ENCODE peak calls at places on chromosome 9, in five cellular contexts. P, F, N, I and S are unnamed samples.

GRCh38 chr9:89139450-89139849 is 39.2 kb downstream of the SHC3 start:
- DNase-seq in P (no peak), F (no peak), N (no peak), I (no peak), S (no peak)

GRCh38 chr9:136607334-136607919 is 55.3 kb upstream of the EGFL7 start:
- DNase-seq in P (no peak), F (no peak), N (no peak), I (no peak), S (no peak)

GRCh38 chr9:131642496-131643083 is 97.3 kb downstream of the PRRT1B start:
- DNase-seq in P (no peak), F (no peak), N (no peak), I (no peak), S (no peak)

GRCh38 chr9:73039253-73039915 is 86.5 kb upstream of the ALDH1A1 start:
- DNase-seq in P (peak; percentile 82), F (no peak), N (no peak), I (no peak), S (no peak)

GRCh38 chr9:124960409-124960752 is 19.5 kb upstream of the GOLGA1 start:
- DNase-seq in P (no peak), F (no peak), N (no peak), I (no peak), S (no peak)

GRCh38 chr9:69385474-69386091 is 60.6 kb downstream of the ENTREP1 start:
- DNase-seq in P (no peak), F (no peak), N (no peak), I (no peak), S (no peak)

GRCh38 chr9:137843355-137843754 is 34.2 kb upstream of the CACNA1B start:
- DNase-seq in P (no peak), F (no peak), N (no peak), I (no peak), S (no peak)

GRCh38 chr9:133585481-133586367 is 23.5 kb downstream of the FAM163B start:
- DNase-seq in P (no peak), F (no peak), N (no peak), I (peak; percentile 22), S (no peak)

GRCh38 chr9:71929223-71929622 is 17.8 kb downstream of the C9orf85 start:
- DNase-seq in P (no peak), F (no peak), N (no peak), I (no peak), S (no peak)

GRCh38 chr9:109886050-109886449 is 106.1 kb downstream of the PALM2AKAP2 start:
- DNase-seq in P (no peak), F (no peak), N (no peak), I (peak; percentile 65), S (no peak)

GRCh38 chr9:95620722-95621121 is 104.0 kb upstream of the PTCH1 start:
- DNase-seq in P (no peak), F (no peak), N (no peak), I (no peak), S (no peak)

GRCh38 chr9:135600296-135600805 is 38.8 kb downstream of the PAEP start:
- DNase-seq in P (no peak), F (no peak), N (no peak), I (no peak), S (no peak)

GRCh38 chr9:81374881-81375280 is 314.5 kb downstream of the TLE1 start:
- DNase-seq in P (no peak), F (no peak), N (no peak), I (no peak), S (no peak)

GRCh38 chr9:134641173-134641985 is at the start of gene COL5A1:
- DNase-seq in P (peak; percentile 95), F (peak; percentile 84), N (peak; percentile 3), I (peak; percentile 94), S (no peak)

GRCh38 chr9:16721972-16722371 is 148.5 kb downstream of the BNC2 start:
- DNase-seq in P (peak; percentile 82), F (peak; percentile 59), N (no peak), I (peak; percentile 80), S (no peak)

GRCh38 chr9:254516-254915 is 39.9 kb downstream of the DOCK8 start:
- DNase-seq in P (no peak), F (no peak), N (no peak), I (no peak), S (peak; percentile 94)

GRCh38 chr9:122217640-122218039 is 11.1 kb downstream of the LHX6 start:
- DNase-seq in P (no peak), F (no peak), N (no peak), I (no peak), S (no peak)

GRCh38 chr9:134189475-134190231 is 25.3 kb upstream of the RNU6ATAC start:
- DNase-seq in P (peak; percentile 60), F (no peak), N (no peak), I (peak; percentile 18), S (no peak)

GRCh38 chr9:126228779-126229444 is 97.7 kb upstream of the MVB12B start:
- DNase-seq in P (peak; percentile 75), F (peak; percentile 74), N (peak; percentile 51), I (peak; percentile 65), S (no peak)

GRCh38 chr9:26170224-26170623 is 492.0 kb upstream of the TUSC1 start:
- DNase-seq in P (no peak), F (no peak), N (no peak), I (no peak), S (no peak)

GRCh38 chr9:79611091-79611614 is 39.4 kb downstream of the TLE4 start:
- DNase-seq in P (no peak), F (no peak), N (no peak), I (no peak), S (peak; percentile 59)

GRCh38 chr9:98530806-98531386 is 177.8 kb downstream of the GABBR2 start:
- DNase-seq in P (no peak), F (peak; percentile 27), N (no peak), I (no peak), S (no peak)

GRCh38 chr9:34993502-34994428 is 4.2 kb downstream of the DNAJB5 start:
- DNase-seq in P (peak; percentile 95), F (no peak), N (no peak), I (peak; percentile 90), S (no peak)

DNA sequence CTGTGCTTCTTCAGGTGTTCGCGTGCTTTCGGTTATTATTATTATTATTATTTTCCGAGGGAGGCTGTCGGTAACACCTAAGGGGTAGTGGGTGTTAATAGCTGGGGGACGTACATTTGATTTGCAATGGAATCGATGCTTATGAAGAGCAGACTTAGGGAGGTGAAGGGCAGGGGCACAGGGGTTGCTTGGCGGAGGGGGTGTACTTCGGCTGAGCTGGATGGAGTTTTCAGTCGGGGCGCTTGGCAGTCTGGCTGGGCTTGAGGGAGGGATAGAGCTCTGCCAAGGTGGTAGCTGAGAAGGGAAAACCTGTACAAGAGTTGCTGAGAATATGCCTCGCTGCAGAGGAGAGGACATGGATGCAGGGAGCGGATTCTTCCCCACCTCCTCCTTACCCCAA is 611 bp upstream of the PTPRD start:
- DNase-seq in P (no peak), F (no peak), N (no peak), I (no peak), S (no peak)
- H3K4me3 ChIP-seq in P (peak overlapping the region; percentile 65), F (no peak overlapping the region), N (no peak overlapping the region), I (peak overlapping the region; percentile 81), S (peak overlapping the region; percentile 49)

GRCh38 chr9:128635266-128636023 is 21.2 kb downstream of the DYNC2I2 start:
- DNase-seq in P (peak; percentile 96), F (peak; percentile 96), N (no peak), I (peak; percentile 96), S (peak; percentile 61)

GRCh38 chr9:128637656-128638055 is 19.0 kb downstream of the DYNC2I2 start:
- DNase-seq in P (no peak), F (no peak), N (no peak), I (peak; percentile 15), S (no peak)

GRCh38 chr9:128634651-128635262 is 21.9 kb downstream of the DYNC2I2 start:
- DNase-seq in P (no peak), F (no peak), N (no peak), I (no peak), S (no peak)

GRCh38 chr9:128636556-128637530 is 19.8 kb downstream of the DYNC2I2 start:
- DNase-seq in P (no peak), F (no peak), N (no peak), I (peak; percentile 35), S (no peak)

DNA sequence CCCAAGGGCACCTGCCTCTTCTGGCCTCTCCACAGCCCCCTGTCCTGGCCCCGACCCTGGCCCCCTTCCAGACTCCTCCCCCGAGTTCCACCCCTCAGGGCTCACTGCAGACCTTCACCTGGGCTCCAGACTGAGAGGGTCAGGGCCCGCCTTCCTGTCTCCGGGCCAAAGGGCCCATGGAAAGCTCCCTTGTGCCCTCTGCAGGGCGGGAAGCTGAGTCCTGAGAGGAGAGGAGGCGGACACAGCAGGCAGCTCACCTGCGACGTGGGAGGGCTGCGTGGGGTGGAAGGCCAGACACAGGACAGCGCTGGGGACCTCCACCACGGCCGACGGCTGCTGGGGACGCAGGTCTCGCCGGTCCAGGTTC is 20.6 kb downstream of the DYNC2I2 start:
- DNase-seq in P (peak; percentile 74), F (peak; percentile 90), N (no peak), I (peak; percentile 51), S (no peak)
- H3K4me3 ChIP-seq in P (no peak overlapping the region), F (no peak overlapping the region), N (no peak overlapping the region), I (no peak overlapping the region), S (peak overlapping the region; percentile 34)

GRCh38 chr9:130040901-130041647 is 1.9 kb downstream of the FNBP1 start:
- DNase-seq in P (peak; percentile 19), F (no peak), N (no peak), I (no peak), S (no peak)
- H3K4me3 ChIP-seq in P (peak overlapping the region; percentile 86), F (no peak overlapping the region), N (peak overlapping the region; percentile 68), I (peak overlapping the region; percentile 90), S (peak overlapping the region; percentile 89)

DNA sequence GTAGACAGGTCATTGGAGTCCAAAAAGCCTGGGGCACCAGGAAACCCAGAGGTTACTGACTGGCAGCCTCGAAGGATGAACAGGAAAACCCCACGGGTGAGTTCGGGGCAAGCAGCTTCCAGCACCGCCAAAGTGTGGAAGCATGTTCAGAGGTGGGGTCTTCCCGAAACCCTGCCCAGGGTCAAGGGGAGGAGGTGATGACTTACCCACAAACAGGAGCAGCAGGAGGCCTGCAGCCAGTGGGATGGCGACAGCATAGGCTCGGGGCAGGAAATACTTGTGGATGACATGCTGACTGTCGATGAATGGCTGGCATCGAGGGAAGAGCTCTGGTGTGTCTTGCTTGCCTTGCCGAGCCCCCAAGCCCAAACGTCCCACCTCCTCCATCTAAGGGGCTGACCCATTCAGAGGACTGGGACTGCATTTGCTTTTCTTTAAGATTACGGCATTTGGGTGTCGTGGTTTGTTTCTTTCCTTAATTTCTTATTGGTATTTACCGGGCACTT is 1.3 kb downstream of the DPM2 start:
- DNase-seq in P (no peak), F (no peak), N (no peak), I (peak; percentile 13), S (no peak)
- H3K4me3 ChIP-seq in P (peak overlapping the region; percentile 78), F (no peak overlapping the region), N (peak overlapping the region; percentile 70), I (no peak overlapping the region), S (peak overlapping the region; percentile 96)

DNA sequence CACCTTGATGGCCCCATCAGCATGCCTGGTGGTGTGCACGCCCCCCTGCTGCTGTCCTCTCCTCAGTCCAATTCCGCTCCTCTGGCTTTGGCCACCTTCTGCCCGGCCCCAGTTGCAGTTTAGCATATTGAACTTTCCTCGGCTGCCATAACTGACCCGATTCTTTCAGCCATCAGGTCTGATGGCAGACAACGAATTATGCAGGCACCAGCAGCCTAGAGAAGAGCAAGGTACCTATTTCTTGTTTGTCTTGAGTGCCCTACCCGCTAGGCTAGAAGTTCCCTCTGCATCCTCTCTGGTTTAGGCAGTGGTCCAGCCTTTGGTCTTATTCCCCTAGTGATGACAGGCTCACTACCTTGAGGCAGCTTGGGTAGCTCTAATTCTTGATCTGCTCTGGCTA is 43.0 kb upstream of the SLC25A51 start:
- DNase-seq in P (no peak), F (no peak), N (no peak), I (no peak), S (no peak)
- H3K4me3 ChIP-seq in P (no peak overlapping the region), F (no peak overlapping the region), N (no peak overlapping the region), I (no peak overlapping the region), S (no peak overlapping the region)